ENCODE peak calls at places on chromosome 11, in nine cellular contexts. H is sigmoid colon, J is choroid plexus epithelial cell, N is endothelial cell of umbilical vein, G is GM06990, Q is PC-9, C is Peyer's patch, U is mucosa of descending colon, D is cardiac fibroblast. M is an unnamed sample.

GRCh38 chr11:12139144-12139881 is 28.9 kb downstream of the MICAL2 start:
- DNase-seq in H (peak; percentile 73), J (peak; percentile 89), N (no peak), G (no peak), Q (no peak), C (no peak), U (no peak), D (peak; percentile 94), M (no peak)

GRCh38 chr11:126956664-126957063 is 43.9 kb downstream of the KIRREL3 start:
- DNase-seq in H (no peak), J (no peak), N (no peak), G (no peak), Q (no peak), C (no peak), U (no peak), D (no peak), M (no peak)

GRCh38 chr11:94968334-94968958 is 4.9 kb downstream of the CWC15 start:
- DNase-seq in H (no peak), J (peak; percentile 82), N (peak; percentile 27), G (no peak), Q (peak; percentile 44), C (no peak), U (no peak), D (peak; percentile 70), M (no peak)

GRCh38 chr11:16337421-16338213 is 18.7 kb downstream of the SOX6 start:
- DNase-seq in H (no peak), J (no peak), N (no peak), G (no peak), Q (no peak), C (no peak), U (no peak), D (no peak), M (no peak)

GRCh38 chr11:1542267-1542666 is 29.8 kb downstream of the DUSP8 start:
- DNase-seq in H (no peak), J (no peak), N (no peak), G (no peak), Q (no peak), C (no peak), U (peak; percentile 73), D (no peak), M (no peak)

GRCh38 chr11:66118847-66119246 is 48.8 kb downstream of the PACS1 start:
- DNase-seq in H (no peak), J (no peak), N (no peak), G (no peak), Q (no peak), C (no peak), U (no peak), D (no peak), M (no peak)

GRCh38 chr11:70894566-70894965 is 357.8 kb downstream of the SHANK2 start:
- DNase-seq in H (no peak), J (no peak), N (no peak), G (no peak), Q (no peak), C (no peak), U (no peak), D (no peak), M (no peak)

GRCh38 chr11:115548878-115549528 is 44.8 kb upstream of the CADM1 start:
- DNase-seq in H (no peak), J (no peak), N (no peak), G (no peak), Q (no peak), C (peak; percentile 75), U (no peak), D (no peak), M (no peak)

GRCh38 chr11:12802418-12803085 is 128.3 kb downstream of the TEAD1 start:
- DNase-seq in H (peak; percentile 74), J (peak; percentile 84), N (peak; percentile 98), G (no peak), Q (peak; percentile 98), C (peak; percentile 91), U (peak; percentile 88), D (peak; percentile 81), M (peak; percentile 94)

GRCh38 chr11:113376156-113376555 is 11.4 kb upstream of the ANKK1 start:
- DNase-seq in H (no peak), J (peak; percentile 71), N (no peak), G (no peak), Q (no peak), C (no peak), U (no peak), D (peak; percentile 58), M (peak; percentile 36)

GRCh38 chr11:128190312-128190711 is 397.0 kb downstream of the ETS1 start:
- DNase-seq in H (no peak), J (no peak), N (no peak), G (no peak), Q (no peak), C (no peak), U (no peak), D (no peak), M (no peak)

GRCh38 chr11:46659908-46660307 is 40.5 kb downstream of the ARHGAP1 start:
- DNase-seq in H (peak; percentile 55), J (peak; percentile 96), N (no peak), G (no peak), Q (no peak), C (no peak), U (no peak), D (peak; percentile 81), M (no peak)

GRCh38 chr11:8863838-8864237 is 47.2 kb upstream of the AKIP1 start:
- DNase-seq in H (no peak), J (peak; percentile 68), N (peak; percentile 68), G (no peak), Q (peak; percentile 47), C (no peak), U (no peak), D (peak; percentile 58), M (no peak)

DNA sequence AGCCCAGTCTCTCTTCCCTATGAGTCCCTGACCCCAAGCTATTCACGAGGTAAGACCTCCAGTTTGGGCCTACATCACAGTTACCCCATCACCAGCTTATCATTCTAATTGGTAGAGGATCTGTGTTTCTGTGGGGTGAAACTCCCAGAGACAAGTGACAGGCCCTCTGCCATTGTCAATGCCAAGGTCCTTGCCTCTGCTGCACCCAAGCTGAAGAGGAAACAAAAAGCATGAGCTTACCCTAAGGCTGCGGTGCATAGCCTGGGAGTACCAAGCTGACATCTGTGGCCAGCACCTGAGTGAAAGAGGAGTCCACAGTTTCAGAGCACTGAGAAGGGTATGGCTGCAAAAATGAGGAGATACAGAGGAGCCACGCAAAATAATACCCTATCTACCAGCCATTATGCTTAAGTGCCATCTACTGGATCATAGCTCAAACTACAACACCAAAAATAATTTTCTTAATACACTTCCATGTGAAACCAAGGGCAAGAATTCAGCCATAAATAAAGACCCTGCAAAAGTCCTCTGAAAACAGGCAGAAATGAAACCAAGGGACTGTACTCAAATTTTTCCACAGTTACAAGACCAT is 62.3 kb upstream of the ANO5 start:
- DNase-seq in H (no peak), J (peak; percentile 3), N (no peak), G (no peak), Q (no peak), C (no peak), U (no peak), D (no peak), M (no peak)
- TF ChIP-seq CTCF in H (no peak), J (peak; percentile 19), N (no peak), G (peak; percentile 58), Q (peak; percentile 60), C (peak; percentile 12), U (no peak), D (peak; percentile 35), M (peak; percentile 60)

GRCh38 chr11:108895579-108896480 is 231.0 kb downstream of the DDX10 start:
- DNase-seq in H (no peak), J (peak; percentile 45), N (peak; percentile 83), G (peak; percentile 5), Q (peak; percentile 92), C (no peak), U (no peak), D (peak; percentile 51), M (no peak)
- H3K4me3 ChIP-seq in H (no peak overlapping the region), J (no peak overlapping the region), N (peak overlapping the region; percentile 57), G (no peak overlapping the region), Q (peak overlapping the region; percentile 18), C (no peak overlapping the region), U (no peak overlapping the region), D (no peak overlapping the region), M (peak overlapping the region; percentile 16)

GRCh38 chr11:69001301-69002081 is 11.6 kb downstream of the MRGPRF start:
- DNase-seq in H (peak; percentile 83), J (no peak), N (no peak), G (no peak), Q (no peak), C (peak; percentile 37), U (no peak), D (no peak), M (no peak)
- TF ChIP-seq CTCF in H (no peak), J (no peak), N (no peak), G (no peak), Q (no peak), C (no peak), U (no peak), D (no peak), M (no peak)

GRCh38 chr11:20610825-20611224 is 11.4 kb downstream of the SLC6A5 start:
- DNase-seq in H (no peak), J (no peak), N (no peak), G (no peak), Q (no peak), C (no peak), U (no peak), D (peak; percentile 56), M (no peak)

GRCh38 chr11:20611892-20612291 is 12.5 kb downstream of the SLC6A5 start:
- DNase-seq in H (no peak), J (peak; percentile 3), N (no peak), G (no peak), Q (peak; percentile 48), C (no peak), U (no peak), D (peak; percentile 68), M (no peak)

GRCh38 chr11:20608938-20609337 is 9.5 kb downstream of the SLC6A5 start:
- DNase-seq in H (no peak), J (no peak), N (no peak), G (no peak), Q (no peak), C (no peak), U (no peak), D (no peak), M (no peak)

GRCh38 chr11:20611445-20611844 is 12.0 kb downstream of the SLC6A5 start:
- DNase-seq in H (no peak), J (no peak), N (no peak), G (no peak), Q (no peak), C (no peak), U (no peak), D (no peak), M (no peak)

DNA sequence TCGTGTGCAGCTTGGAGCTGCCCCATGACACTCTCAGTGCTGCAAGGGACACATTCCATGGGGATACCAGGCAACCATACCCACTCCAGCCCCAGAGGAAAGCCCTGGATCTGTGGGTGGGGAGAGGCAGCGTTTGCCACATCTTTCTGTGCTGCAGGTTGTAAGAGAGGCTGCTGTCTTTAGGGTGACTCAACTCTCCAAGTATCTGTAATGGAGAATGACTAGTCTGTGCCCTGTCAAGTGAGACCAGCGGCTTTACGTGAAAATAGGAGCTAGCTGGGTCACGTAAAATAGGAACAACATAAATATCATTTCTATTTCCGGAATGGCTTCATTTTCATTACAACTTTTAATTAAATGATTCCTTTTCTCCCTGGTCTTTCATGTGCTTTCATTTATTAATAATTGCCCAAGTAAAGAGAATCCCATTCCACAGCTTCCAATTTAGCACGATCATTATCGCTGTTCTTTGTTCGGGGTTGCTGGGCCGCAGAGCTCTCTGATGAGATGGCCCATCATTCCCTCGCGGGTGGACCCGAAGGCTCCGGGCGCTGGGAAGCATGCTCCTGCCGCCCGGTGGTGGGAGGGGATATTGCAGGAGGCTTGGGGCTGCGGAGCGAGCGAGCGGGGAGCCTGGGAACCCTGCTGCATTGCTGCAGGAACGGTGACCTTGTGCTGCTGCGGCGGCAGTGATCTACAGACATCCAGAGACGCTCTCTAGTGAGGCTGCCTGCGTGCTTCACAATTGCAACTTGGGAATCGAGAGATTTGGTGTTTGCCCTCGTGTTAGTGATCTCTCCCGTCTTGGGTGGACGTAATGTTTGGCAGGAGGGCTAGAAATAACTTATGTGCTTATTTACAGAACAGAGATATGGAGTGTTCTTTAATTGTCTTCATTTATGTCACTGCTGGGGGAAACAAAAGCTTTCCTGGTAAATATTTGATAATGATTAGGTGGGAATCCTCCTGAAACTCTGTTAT is 10.6 kb downstream of the SLC6A5 start:
- DNase-seq in H (peak; percentile 74), J (peak; percentile 75), N (peak; percentile 65), G (peak; percentile 70), Q (peak; percentile 34), C (peak; percentile 79), U (peak; percentile 64), D (peak; percentile 74), M (peak; percentile 2)
- H3K4me3 ChIP-seq in H (no peak overlapping the region), J (peak overlapping the region; percentile 17), N (no peak overlapping the region), G (peak overlapping the region; percentile 22), Q (no peak overlapping the region), C (no peak overlapping the region), U (no peak overlapping the region), D (peak overlapping the region; percentile 24), M (no peak overlapping the region)